ENCODE peak calls at places on chromosomes 3 and 15, in ten cellular contexts. L is GM23338, R is sigmoid colon, N is spleen, B is endothelial cell of umbilical vein, S is upper lobe of left lung, P is transverse colon, T is GM12891, H is breast epithelium, M is Panc1. Y is an unnamed sample.

GRCh38 chr3:63167113-63167512 is 111.0 kb upstream of the SYNPR start:
- DNase-seq in R (no peak), P (no peak), T (no peak), M (no peak), S (no peak), H (no peak), L (no peak), N (no peak), B (no peak), Y (no peak)

GRCh38 chr3:14175383-14176037 is 2.9 kb downstream of the XPC start:
- DNase-seq in S (no peak), B (no peak), H (no peak), T (no peak), P (no peak), L (no peak), R (no peak), N (no peak), M (no peak), Y (no peak)

GRCh38 chr3:164418426-164418825 is 659.9 kb downstream of the SI start:
- DNase-seq in R (no peak), N (no peak), H (no peak), L (no peak), T (no peak), M (no peak), B (no peak), S (no peak), P (peak; percentile 20), Y (no peak)

GRCh38 chr3:160130950-160131349 is 94.3 kb upstream of the C3orf80 start:
- DNase-seq in B (peak; percentile 37), L (no peak), H (no peak), M (no peak), S (no peak), R (no peak), N (no peak), P (no peak), T (no peak), Y (no peak)

GRCh38 chr3:30443756-30444673 is 162.4 kb upstream of the TGFBR2 start:
- DNase-seq in T (no peak), H (no peak), M (no peak), L (no peak), S (no peak), N (no peak), R (no peak), P (no peak), B (peak; percentile 31), Y (no peak)

GRCh38 chr3:39644176-39644575 is 165.2 kb upstream of the MYRIP start:
- DNase-seq in P (no peak), B (no peak), R (no peak), N (no peak), L (no peak), H (no peak), T (no peak), S (no peak), M (no peak), Y (no peak)

GRCh38 chr3:155956508-155957411 is 86.3 kb downstream of the GMPS start:
- DNase-seq in B (no peak), S (no peak), R (no peak), P (no peak), H (no peak), N (no peak), M (no peak), L (no peak), T (no peak), Y (no peak)

GRCh38 chr3:13644341-13645082 is 95.6 kb downstream of the FBLN2 start:
- DNase-seq in R (no peak), L (no peak), P (no peak), N (no peak), T (no peak), H (no peak), B (no peak), S (no peak), M (no peak), Y (no peak)

DNA sequence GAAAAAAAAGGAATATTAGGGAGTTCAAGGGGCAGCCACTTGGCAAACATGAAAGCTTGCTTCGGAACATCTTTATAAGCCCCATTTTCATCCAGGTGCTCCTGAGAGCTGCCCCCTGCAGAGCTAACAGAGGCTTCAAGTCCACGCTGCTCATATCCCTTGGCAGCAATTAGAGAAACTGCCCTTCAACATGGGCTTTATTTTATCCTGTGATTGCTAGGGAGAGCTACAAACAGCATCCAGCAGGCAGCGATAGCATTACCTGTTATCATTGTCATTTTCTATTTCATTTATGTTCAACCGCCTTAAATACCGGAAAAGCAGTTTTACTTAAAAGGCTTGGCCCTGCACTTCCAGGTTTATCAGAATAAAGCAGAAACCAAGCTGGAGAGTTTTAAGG is 68.4 kb upstream of the MCTP2 start:
- DNase-seq in N (no peak), L (no peak), B (no peak), P (no peak), M (no peak), T (no peak), S (no peak), H (no peak), R (no peak), Y (no peak)
- TF ChIP-seq POLR2AphosphoS5 in N (no peak), L (no peak), B (no peak), P (no peak), M (no peak), T (no peak), S (no peak), H (no peak), R (no peak), Y (no peak)

GRCh38 chr15:71145648-71146047 is 30.4 kb downstream of the THSD4 start:
- DNase-seq in L (no peak), R (no peak), S (no peak), N (no peak), M (no peak), H (no peak), B (no peak), P (no peak), T (no peak), Y (no peak)

GRCh38 chr15:71149645-71150557 is 34.6 kb downstream of the THSD4 start:
- DNase-seq in L (no peak), T (no peak), R (no peak), P (no peak), N (no peak), B (no peak), M (no peak), H (no peak), S (no peak), Y (no peak)

GRCh38 chr15:71143373-71144310 is 28.4 kb downstream of the THSD4 start:
- DNase-seq in N (no peak), P (no peak), S (no peak), H (no peak), B (no peak), M (no peak), L (no peak), T (no peak), R (no peak), Y (no peak)

GRCh38 chr15:71148048-71148447 is 32.8 kb downstream of the THSD4 start:
- DNase-seq in T (no peak), P (no peak), R (no peak), N (no peak), M (no peak), B (no peak), S (no peak), L (no peak), H (no peak), Y (no peak)

GRCh38 chr15:71146597-71146996 is 31.3 kb downstream of the THSD4 start:
- DNase-seq in M (no peak), P (no peak), N (no peak), S (no peak), B (no peak), L (no peak), T (no peak), R (no peak), H (no peak), Y (no peak)
- TF ChIP-seq POLR2AphosphoS5 in M (no peak), P (no peak), N (no peak), S (no peak), B (no peak), L (no peak), T (no peak), R (no peak), H (no peak), Y (no peak)

GRCh38 chr3:194939532-194939909 is 253.8 kb downstream of the FAM43A start:
- DNase-seq in S (no peak), H (no peak), L (no peak), P (no peak), T (no peak), M (no peak), B (no peak), R (no peak), N (no peak), Y (no peak)

GRCh38 chr3:194939949-194940770 is 254.5 kb downstream of the FAM43A start:
- DNase-seq in T (no peak), B (no peak), P (no peak), L (no peak), N (no peak), R (no peak), H (no peak), S (peak; percentile 38), M (no peak), Y (no peak)

GRCh38 chr3:194937751-194938358 is 252.2 kb downstream of the FAM43A start:
- DNase-seq in T (no peak), L (no peak), M (no peak), N (no peak), P (no peak), H (no peak), S (no peak), B (no peak), R (no peak), Y (no peak)

GRCh38 chr3:194937144-194937543 is 251.5 kb downstream of the FAM43A start:
- DNase-seq in T (no peak), S (no peak), M (no peak), L (no peak), N (no peak), P (no peak), B (no peak), R (no peak), H (no peak), Y (no peak)

DNA sequence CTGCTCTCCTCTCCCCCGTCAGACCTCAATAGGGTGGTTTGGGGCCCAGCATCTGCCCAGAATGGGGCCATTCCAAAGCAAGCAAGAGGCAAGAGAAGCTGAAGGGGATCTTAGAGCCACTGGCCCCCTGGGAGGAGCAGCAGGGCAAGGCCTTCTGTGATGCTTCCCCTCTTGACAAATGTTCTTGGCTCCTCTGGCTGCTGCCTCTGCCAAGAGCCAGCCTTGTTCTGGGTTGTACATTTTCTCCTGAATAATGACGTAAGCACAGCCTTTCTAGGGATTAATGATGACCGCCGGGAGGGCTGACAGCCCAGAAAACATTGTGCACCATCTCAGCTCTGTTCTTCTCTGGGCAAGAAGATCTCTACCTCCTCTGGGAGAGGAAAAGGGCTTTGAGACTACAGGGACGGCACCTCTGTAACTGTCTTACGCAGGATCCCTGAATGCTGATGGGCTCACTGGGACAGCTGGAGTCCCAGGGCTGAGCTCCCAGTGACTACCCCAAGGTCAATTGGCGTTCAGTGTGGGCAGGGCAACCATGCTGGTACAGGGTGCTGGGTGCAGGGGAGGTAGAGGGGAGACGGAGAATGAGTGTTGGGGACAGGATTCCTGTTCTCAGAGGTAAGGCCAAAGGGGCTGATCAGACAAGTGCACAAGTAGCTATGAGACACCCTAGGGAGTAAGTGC is 253.3 kb downstream of the FAM43A start:
- DNase-seq in S (no peak), R (peak; percentile 85), B (no peak), T (no peak), P (peak; percentile 37), H (no peak), L (no peak), M (no peak), N (no peak), Y (no peak)
- TF ChIP-seq POLR2AphosphoS5 in S (no peak), R (no peak), B (no peak), T (no peak), P (peak; percentile 50), H (no peak), L (no peak), M (no peak), N (peak; percentile 63), Y (no peak)

DNA sequence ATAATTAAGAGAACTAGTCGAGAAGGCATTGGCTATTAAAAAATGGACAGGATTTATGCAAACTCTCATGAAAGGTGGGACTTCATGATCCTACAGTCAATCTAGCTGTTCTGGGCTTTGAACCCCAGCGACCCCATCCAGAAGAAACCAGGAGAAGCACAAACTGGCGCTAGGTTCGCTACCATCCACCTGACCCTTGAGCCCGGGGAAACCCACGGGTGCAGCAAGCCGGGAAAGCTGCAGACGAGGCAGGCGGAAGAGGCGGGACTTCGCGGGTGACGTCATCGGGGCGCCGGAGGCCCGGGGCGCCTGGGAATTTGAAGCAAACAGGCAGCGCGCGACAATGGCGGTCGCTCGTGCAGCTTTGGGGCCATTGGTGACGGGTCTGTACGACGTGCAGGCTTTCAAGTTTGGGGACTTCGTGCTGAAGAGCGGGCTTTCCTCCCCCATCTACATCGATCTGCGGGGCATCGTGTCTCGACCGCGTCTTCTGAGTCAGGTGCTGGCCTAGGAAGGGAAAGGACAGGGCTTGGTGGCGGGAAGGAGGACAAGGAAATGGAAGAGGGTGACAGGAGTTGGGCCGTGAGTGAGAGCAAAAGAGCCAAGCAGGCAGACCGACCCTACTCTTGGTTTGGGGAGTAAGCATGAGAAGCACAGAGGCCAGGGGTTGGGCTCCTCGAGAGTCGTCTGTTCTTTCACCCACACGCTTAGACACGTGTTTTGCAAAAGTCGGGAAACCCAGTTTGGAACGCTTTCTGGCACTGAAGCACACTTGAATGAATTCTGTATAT is at the start of gene UMPS:
- DNase-seq in S (peak; percentile 99), B (peak; percentile 86), P (peak; percentile 95), T (peak; percentile 82), M (peak; percentile 33), N (peak; percentile 98), H (peak; percentile 88), R (peak; percentile 94), L (peak; percentile 90), Y (no peak)
- TF ChIP-seq POLR2AphosphoS5 in S (peak; percentile 82), B (peak; percentile 96), P (peak; percentile 85), T (peak; percentile 95), M (peak; percentile 98), N (peak; percentile 92), H (peak; percentile 66), R (peak; percentile 89), L (peak; percentile 96), Y (peak; percentile 99)